ENCODE peak calls at places on chromosomes 7 and 10, in seven cellular contexts. One of them, this sample, is unnamed.

GRCh38 chr7:826230-826905 is 5.9 kb upstream of the SUN1 start:
- DNase-seq in GM23338: peak; percentile 30
- DNase-seq in AG09319: no peak
- DNase-seq in left ventricle myocardium inferior: no peak
- DNase-seq in fibroblast of pulmonary artery: no peak
- DNase-seq in psoas muscle: no peak
- DNase-seq in cardiac fibroblast: no peak
- DNase-seq in this sample: peak; percentile 44

GRCh38 chr10:70324341-70324861 is 40.6 kb upstream of the NPFFR1 start:
- DNase-seq in GM23338: peak; percentile 55
- DNase-seq in AG09319: no peak
- DNase-seq in left ventricle myocardium inferior: no peak
- DNase-seq in fibroblast of pulmonary artery: no peak
- DNase-seq in psoas muscle: no peak
- DNase-seq in cardiac fibroblast: no peak
- DNase-seq in this sample: no peak

GRCh38 chr10:130362308-130362761 is 226.1 kb downstream of the GLRX3 start:
- DNase-seq in GM23338: no peak
- DNase-seq in AG09319: no peak
- DNase-seq in left ventricle myocardium inferior: peak; percentile 48
- DNase-seq in fibroblast of pulmonary artery: no peak
- DNase-seq in psoas muscle: no peak
- DNase-seq in cardiac fibroblast: no peak
- DNase-seq in this sample: no peak

GRCh38 chr10:17257466-17258321 is 29.7 kb downstream of the VIM start:
- DNase-seq in GM23338: peak; percentile 83
- DNase-seq in AG09319: peak; percentile 62
- DNase-seq in left ventricle myocardium inferior: no peak
- DNase-seq in fibroblast of pulmonary artery: peak; percentile 89
- DNase-seq in psoas muscle: no peak
- DNase-seq in cardiac fibroblast: peak; percentile 88
- DNase-seq in this sample: peak; percentile 50

GRCh38 chr10:69757206-69757552 is 44.5 kb upstream of the COL13A1 start:
- DNase-seq in GM23338: no peak
- DNase-seq in AG09319: no peak
- DNase-seq in left ventricle myocardium inferior: no peak
- DNase-seq in fibroblast of pulmonary artery: no peak
- DNase-seq in psoas muscle: no peak
- DNase-seq in cardiac fibroblast: no peak
- DNase-seq in this sample: no peak

GRCh38 chr10:14564268-14564744 is 210.4 kb downstream of the FAM107B start:
- DNase-seq in GM23338: no peak
- DNase-seq in AG09319: no peak
- DNase-seq in left ventricle myocardium inferior: no peak
- DNase-seq in fibroblast of pulmonary artery: no peak
- DNase-seq in psoas muscle: no peak
- DNase-seq in cardiac fibroblast: no peak
- DNase-seq in this sample: no peak

GRCh38 chr10:27618906-27619305 is 114.8 kb downstream of the RAB18 start:
- DNase-seq in GM23338: no peak
- DNase-seq in AG09319: no peak
- DNase-seq in left ventricle myocardium inferior: no peak
- DNase-seq in fibroblast of pulmonary artery: no peak
- DNase-seq in psoas muscle: no peak
- DNase-seq in cardiac fibroblast: no peak
- DNase-seq in this sample: no peak

GRCh38 chr7:134959810-134960209 is 26.5 kb upstream of the AGBL3 start:
- DNase-seq in GM23338: no peak
- DNase-seq in AG09319: no peak
- DNase-seq in left ventricle myocardium inferior: no peak
- DNase-seq in fibroblast of pulmonary artery: no peak
- DNase-seq in psoas muscle: no peak
- DNase-seq in cardiac fibroblast: no peak
- DNase-seq in this sample: no peak

GRCh38 chr10:90969947-90970673 is 49.2 kb upstream of the ANKRD1 start:
- DNase-seq in GM23338: no peak
- DNase-seq in AG09319: no peak
- DNase-seq in left ventricle myocardium inferior: no peak
- DNase-seq in fibroblast of pulmonary artery: peak; percentile 56
- DNase-seq in psoas muscle: no peak
- DNase-seq in cardiac fibroblast: peak; percentile 78
- DNase-seq in this sample: no peak

GRCh38 chr7:30144659-30145321 is 10.0 kb downstream of the MTURN start:
- DNase-seq in GM23338: no peak
- DNase-seq in AG09319: no peak
- DNase-seq in left ventricle myocardium inferior: no peak
- DNase-seq in fibroblast of pulmonary artery: no peak
- DNase-seq in psoas muscle: no peak
- DNase-seq in cardiac fibroblast: no peak
- DNase-seq in this sample: no peak

GRCh38 chr10:75803816-75804576 is 372.6 kb downstream of the LRMDA start:
- DNase-seq in GM23338: no peak
- DNase-seq in AG09319: no peak
- DNase-seq in left ventricle myocardium inferior: no peak
- DNase-seq in fibroblast of pulmonary artery: no peak
- DNase-seq in psoas muscle: peak; percentile 33
- DNase-seq in cardiac fibroblast: no peak
- DNase-seq in this sample: no peak

GRCh38 chr7:20359397-20359963 is 28.8 kb downstream of the ITGB8 start:
- DNase-seq in GM23338: no peak
- DNase-seq in AG09319: peak; percentile 2
- DNase-seq in left ventricle myocardium inferior: no peak
- DNase-seq in fibroblast of pulmonary artery: peak; percentile 50
- DNase-seq in psoas muscle: no peak
- DNase-seq in cardiac fibroblast: peak; percentile 38
- DNase-seq in this sample: no peak

GRCh38 chr10:1109795-1110673 is 53.8 kb downstream of the WDR37 start:
- DNase-seq in GM23338: peak; percentile 92
- DNase-seq in AG09319: no peak
- DNase-seq in left ventricle myocardium inferior: peak; percentile 42
- DNase-seq in fibroblast of pulmonary artery: peak; percentile 85
- DNase-seq in psoas muscle: no peak
- DNase-seq in cardiac fibroblast: peak; percentile 89
- DNase-seq in this sample: peak; percentile 44

GRCh38 chr10:105682911-105683310 is 1041.8 kb downstream of the SORCS3 start:
- DNase-seq in GM23338: no peak
- DNase-seq in AG09319: no peak
- DNase-seq in left ventricle myocardium inferior: no peak
- DNase-seq in fibroblast of pulmonary artery: no peak
- DNase-seq in psoas muscle: no peak
- DNase-seq in cardiac fibroblast: no peak
- DNase-seq in this sample: no peak

GRCh38 chr10:6579193-6579903 is 728 bp downstream of the PRKCQ start:
- DNase-seq in GM23338: no peak
- DNase-seq in AG09319: no peak
- DNase-seq in left ventricle myocardium inferior: no peak
- DNase-seq in fibroblast of pulmonary artery: no peak
- DNase-seq in psoas muscle: no peak
- DNase-seq in cardiac fibroblast: no peak
- DNase-seq in this sample: no peak

DNA sequence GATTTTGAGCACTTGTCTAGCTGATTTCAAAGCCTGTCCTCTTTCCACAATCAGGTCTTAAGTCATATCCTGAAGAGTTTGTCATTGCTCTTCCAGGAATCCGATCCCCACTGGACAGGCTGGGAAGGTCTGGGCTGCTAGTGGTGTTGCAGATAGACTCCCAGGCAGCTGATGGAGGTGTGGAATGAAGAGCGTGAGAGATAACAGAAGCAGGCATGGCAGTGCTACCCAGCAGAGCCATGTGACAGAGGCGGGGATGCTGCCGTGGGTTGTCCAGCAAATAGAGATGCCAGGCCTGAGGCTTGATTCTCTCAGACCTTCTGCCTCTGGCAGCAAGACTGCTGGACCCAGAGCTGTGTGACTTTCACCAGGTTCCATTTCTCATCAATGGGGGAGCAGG is 116.5 kb upstream of the EEPD1 start:
- DNase-seq in GM23338: no peak
- DNase-seq in AG09319: no peak
- DNase-seq in left ventricle myocardium inferior: peak; percentile 47
- DNase-seq in fibroblast of pulmonary artery: peak; percentile 55
- DNase-seq in psoas muscle: no peak
- DNase-seq in cardiac fibroblast: no peak
- DNase-seq in this sample: no peak
- TF ChIP-seq CTCF in GM23338: no peak
- TF ChIP-seq CTCF in AG09319: no peak
- TF ChIP-seq CTCF in left ventricle myocardium inferior: no peak
- TF ChIP-seq CTCF in fibroblast of pulmonary artery: no peak
- TF ChIP-seq CTCF in psoas muscle: no peak
- TF ChIP-seq CTCF in cardiac fibroblast: no peak
- TF ChIP-seq CTCF in this sample: no peak

DNA sequence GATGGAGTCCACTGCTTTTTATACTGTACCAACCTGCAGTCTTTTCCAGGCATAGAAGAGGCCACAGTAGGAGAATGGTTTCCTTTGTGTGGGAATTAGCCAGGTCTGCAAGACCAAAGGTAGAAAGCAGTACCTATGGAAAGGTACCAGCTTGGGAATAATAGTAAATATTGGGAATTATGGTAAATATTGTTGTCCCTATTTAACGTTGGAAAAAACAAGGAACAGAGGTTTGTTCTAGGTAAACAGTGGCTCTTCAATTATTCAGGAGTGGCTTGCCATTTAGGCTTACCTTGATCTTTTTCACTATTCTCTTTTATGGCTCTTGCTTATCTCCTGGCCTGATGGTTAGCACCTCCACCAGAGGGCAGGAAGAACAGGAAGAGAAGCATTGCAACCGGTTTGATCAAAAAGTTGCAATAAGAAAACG is 43.9 kb upstream of the GSAP start:
- DNase-seq in GM23338: peak; percentile 47
- DNase-seq in AG09319: no peak
- DNase-seq in left ventricle myocardium inferior: no peak
- DNase-seq in fibroblast of pulmonary artery: no peak
- DNase-seq in psoas muscle: no peak
- DNase-seq in cardiac fibroblast: no peak
- DNase-seq in this sample: no peak
- TF ChIP-seq CTCF in GM23338: peak; percentile 45
- TF ChIP-seq CTCF in AG09319: no peak
- TF ChIP-seq CTCF in left ventricle myocardium inferior: peak; percentile 18
- TF ChIP-seq CTCF in fibroblast of pulmonary artery: peak; percentile 15
- TF ChIP-seq CTCF in psoas muscle: no peak
- TF ChIP-seq CTCF in cardiac fibroblast: peak; percentile 9
- TF ChIP-seq CTCF in this sample: no peak

DNA sequence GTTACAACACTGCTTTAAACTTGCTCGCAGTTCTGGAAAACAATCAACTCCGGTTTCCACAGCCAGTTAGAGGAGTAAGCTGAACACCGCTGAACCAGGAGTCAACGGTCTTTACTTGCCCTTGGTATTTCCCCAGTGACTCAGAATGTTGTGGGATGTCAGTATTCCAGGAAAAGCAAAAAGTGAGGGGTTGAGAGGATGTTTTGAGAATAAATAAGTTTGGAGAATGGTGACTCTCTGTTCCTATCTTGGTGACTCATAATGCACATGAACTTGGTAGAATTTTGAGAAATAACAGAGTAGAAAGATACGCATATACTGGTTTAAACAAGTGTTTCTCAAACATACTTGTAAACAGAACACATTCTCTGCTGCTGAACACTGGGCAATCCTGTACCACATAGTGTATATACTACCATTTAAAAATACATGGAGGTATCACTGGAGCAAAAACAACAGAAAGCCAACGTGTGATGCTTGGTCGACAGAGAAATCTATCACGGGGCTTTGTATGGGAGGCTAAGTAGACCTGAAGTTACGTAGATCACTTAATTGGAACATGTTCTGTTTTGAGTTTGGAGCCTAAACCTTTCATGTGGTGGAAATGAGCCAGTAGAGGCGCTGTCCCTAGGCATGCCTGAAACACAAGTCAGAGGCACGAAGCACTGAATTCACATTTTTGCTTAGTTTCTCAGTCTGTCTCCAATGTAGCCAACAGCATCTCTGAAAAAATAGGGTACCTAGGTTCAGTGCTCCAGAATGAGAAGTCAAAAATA is 534.3 kb downstream of the PARD3 start:
- DNase-seq in GM23338: peak; percentile 50
- DNase-seq in AG09319: peak; percentile 73
- DNase-seq in left ventricle myocardium inferior: no peak
- DNase-seq in fibroblast of pulmonary artery: peak; percentile 99
- DNase-seq in psoas muscle: peak; percentile 39
- DNase-seq in cardiac fibroblast: peak; percentile 99
- DNase-seq in this sample: peak; percentile 52
- TF ChIP-seq CTCF in GM23338: peak; percentile 58
- TF ChIP-seq CTCF in AG09319: no peak
- TF ChIP-seq CTCF in left ventricle myocardium inferior: no peak
- TF ChIP-seq CTCF in fibroblast of pulmonary artery: peak; percentile 34
- TF ChIP-seq CTCF in psoas muscle: no peak
- TF ChIP-seq CTCF in cardiac fibroblast: peak; percentile 61
- TF ChIP-seq CTCF in this sample: no peak

DNA sequence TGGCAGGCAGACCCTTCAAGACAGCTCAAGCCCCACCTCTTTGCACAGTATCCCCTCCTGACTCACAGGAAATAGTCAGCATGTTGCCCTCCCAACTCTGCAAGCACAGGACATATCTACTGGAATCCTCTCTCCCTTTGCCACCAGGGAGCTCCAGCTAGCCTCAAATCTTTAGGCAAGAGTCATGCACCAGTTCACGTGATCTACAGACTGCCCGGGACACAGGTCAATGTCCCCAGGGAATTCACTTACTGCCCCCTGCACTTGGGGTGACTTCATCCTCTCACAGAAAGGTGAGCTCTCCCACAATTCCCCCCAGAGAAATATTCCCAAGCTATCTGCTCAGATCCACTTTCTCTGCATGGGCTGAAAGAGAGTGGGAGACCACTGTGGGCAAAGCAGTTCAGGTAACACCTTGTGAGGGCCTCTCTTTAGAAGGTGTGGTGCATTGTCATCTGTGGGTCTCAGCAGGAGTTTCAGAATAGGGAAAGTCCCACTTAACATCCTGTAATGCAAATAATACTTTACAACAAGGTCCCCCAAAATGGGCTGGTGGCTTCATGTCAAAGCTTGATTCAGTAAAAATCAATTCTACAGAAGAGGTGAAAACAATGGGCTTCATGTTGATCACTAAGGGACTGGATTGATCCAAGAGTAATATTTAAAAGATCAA is 129.9 kb downstream of the NOC3L start:
- DNase-seq in GM23338: no peak
- DNase-seq in AG09319: no peak
- DNase-seq in left ventricle myocardium inferior: no peak
- DNase-seq in fibroblast of pulmonary artery: no peak
- DNase-seq in psoas muscle: no peak
- DNase-seq in cardiac fibroblast: peak; percentile 23
- DNase-seq in this sample: no peak
- TF ChIP-seq CTCF in GM23338: no peak
- TF ChIP-seq CTCF in AG09319: no peak
- TF ChIP-seq CTCF in left ventricle myocardium inferior: no peak
- TF ChIP-seq CTCF in fibroblast of pulmonary artery: no peak
- TF ChIP-seq CTCF in psoas muscle: no peak
- TF ChIP-seq CTCF in cardiac fibroblast: no peak
- TF ChIP-seq CTCF in this sample: no peak

DNA sequence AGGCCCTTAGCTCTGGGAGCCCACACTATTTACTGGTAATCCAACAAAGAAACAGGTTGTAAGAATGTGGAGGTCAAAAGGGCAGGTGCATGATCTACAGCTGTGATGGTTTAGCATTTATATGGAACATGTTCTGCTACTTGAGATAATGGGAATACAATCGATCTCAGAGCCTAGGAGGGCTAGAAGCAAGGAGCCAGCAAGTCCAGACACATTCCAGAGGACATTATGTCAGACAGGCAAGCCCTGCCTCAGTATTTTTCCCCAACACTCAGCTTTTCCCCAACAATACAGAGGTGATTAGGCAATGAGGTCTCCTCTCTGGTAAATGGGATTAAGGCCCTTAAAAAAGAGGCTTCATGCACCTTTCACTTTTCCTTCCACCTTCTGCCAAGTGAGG is 21.4 kb upstream of the GNAT3 start:
- DNase-seq in GM23338: no peak
- DNase-seq in AG09319: no peak
- DNase-seq in left ventricle myocardium inferior: no peak
- DNase-seq in fibroblast of pulmonary artery: no peak
- DNase-seq in psoas muscle: no peak
- DNase-seq in cardiac fibroblast: peak; percentile 55
- DNase-seq in this sample: no peak
- TF ChIP-seq CTCF in GM23338: no peak
- TF ChIP-seq CTCF in AG09319: no peak
- TF ChIP-seq CTCF in left ventricle myocardium inferior: no peak
- TF ChIP-seq CTCF in fibroblast of pulmonary artery: no peak
- TF ChIP-seq CTCF in psoas muscle: no peak
- TF ChIP-seq CTCF in cardiac fibroblast: no peak
- TF ChIP-seq CTCF in this sample: no peak